ENCODE peak calls at places on chromosomes 7 and 10, in eight cellular contexts. Z, Y, D, K, I, A, N and S are unnamed samples.

GRCh38 chr10:3749597-3750351 is 35.2 kb downstream of the KLF6 start:
- DNase-seq in A (no peak), K (no peak), N (no peak), Z (no peak), Y (no peak), D (peak; percentile 75), I (no peak), S (no peak)

GRCh38 chr10:116880716-116881440 is 31.6 kb downstream of the ENO4 start:
- DNase-seq in N (no peak), I (no peak), Z (no peak), Y (no peak), A (no peak), D (no peak), K (no peak), S (no peak)

GRCh38 chr7:13912740-13913320 is 76.6 kb downstream of the ETV1 start:
- DNase-seq in K (no peak), N (no peak), D (no peak), Y (no peak), I (no peak), Z (no peak), A (no peak), S (no peak)

GRCh38 chr10:132788180-132788830 is 2.4 kb upstream of the NKX6-2 start:
- DNase-seq in I (no peak), Y (peak; percentile 18), N (peak; percentile 77), K (no peak), A (no peak), D (no peak), Z (no peak), S (peak; percentile 40)

GRCh38 chr10:69142983-69143382 is 19.0 kb downstream of the VPS26A start:
- DNase-seq in N (no peak), D (no peak), Z (no peak), Y (no peak), A (no peak), I (no peak), K (no peak), S (no peak)

GRCh38 chr7:28300488-28300887 is 111.8 kb upstream of the CREB5 start:
- DNase-seq in K (no peak), N (no peak), I (no peak), Z (no peak), A (no peak), D (no peak), Y (no peak), S (no peak)

GRCh38 chr10:6928531-6929080 is 348.5 kb upstream of the PRKCQ start:
- DNase-seq in A (no peak), K (no peak), Y (no peak), Z (no peak), D (no peak), N (no peak), I (no peak), S (no peak)

GRCh38 chr10:98676895-98677294 is 230.2 kb upstream of the HPS1 start:
- DNase-seq in Z (no peak), I (no peak), D (no peak), A (no peak), K (no peak), N (no peak), Y (no peak), S (no peak)

GRCh38 chr7:130990178-130990832 is 256.3 kb upstream of the KLF14 start:
- DNase-seq in Z (peak; percentile 55), Y (no peak), K (no peak), A (no peak), N (no peak), I (no peak), D (no peak), S (no peak)

GRCh38 chr7:71208881-71209280 is 76.9 kb downstream of the GALNT17 start:
- DNase-seq in Y (no peak), N (no peak), D (no peak), A (no peak), Z (no peak), K (no peak), I (no peak), S (no peak)

GRCh38 chr10:15842493-15843169 is 17.7 kb downstream of the MINDY3 start:
- DNase-seq in Z (no peak), I (no peak), N (no peak), A (no peak), Y (peak; percentile 1), K (no peak), D (no peak), S (no peak)

GRCh38 chr7:47601119-47601880 is 19.4 kb upstream of the TNS3 start:
- DNase-seq in N (no peak), Z (no peak), Y (peak; percentile 77), I (no peak), D (peak; percentile 84), K (no peak), A (no peak), S (no peak)

GRCh38 chr7:69434350-69434749 is 163.9 kb upstream of the AUTS2 start:
- DNase-seq in K (no peak), A (no peak), I (no peak), Z (no peak), Y (no peak), D (no peak), N (no peak), S (no peak)

GRCh38 chr10:3239066-3239919 is 66.7 kb upstream of the PITRM1 start:
- DNase-seq in N (peak; percentile 86), Z (peak; percentile 49), D (peak; percentile 80), A (peak; percentile 77), K (peak; percentile 66), I (peak; percentile 44), Y (peak; percentile 87), S (peak; percentile 71)

GRCh38 chr7:158043461-158044155 is 544.0 kb downstream of the PTPRN2 start:
- DNase-seq in A (no peak), D (no peak), K (no peak), Z (no peak), I (no peak), Y (no peak), N (no peak), S (no peak)

GRCh38 chr10:1377756-1378397 is 321.7 kb downstream of the WDR37 start:
- DNase-seq in K (no peak), Y (no peak), D (no peak), Z (no peak), N (peak; percentile 4), I (no peak), A (no peak), S (no peak)

GRCh38 chr7:26638140-26638539 is 226.2 kb downstream of the SKAP2 start:
- DNase-seq in A (no peak), Y (no peak), I (no peak), K (no peak), Z (no peak), N (no peak), D (no peak), S (no peak)

GRCh38 chr10:131830446-131831130 is 70.2 kb upstream of the PPP2R2D start:
- DNase-seq in K (no peak), A (no peak), Z (no peak), Y (no peak), N (no peak), D (no peak), I (no peak), S (no peak)

GRCh38 chr7:134886353-134887057 is 99.8 kb upstream of the AGBL3 start:
- DNase-seq in A (no peak), N (no peak), Y (peak; percentile 91), Z (no peak), K (no peak), I (no peak), D (peak; percentile 92), S (no peak)

GRCh38 chr7:103989785-103990775 is 622 bp upstream of the RELN start:
- DNase-seq in A (no peak), N (peak; percentile 68), Z (no peak), Y (peak; percentile 80), K (no peak), D (peak; percentile 48), I (no peak), S (peak; percentile 3)

GRCh38 chr10:132946311-132946710 is 3.9 kb upstream of the CFAP46 start:
- DNase-seq in N (no peak), K (no peak), D (no peak), I (no peak), Y (no peak), Z (no peak), A (no peak), S (no peak)

GRCh38 chr7:100400656-100401055 is 27.4 kb downstream of the PILRA start:
- DNase-seq in Y (peak; percentile 30), K (no peak), N (peak; percentile 61), I (no peak), A (no peak), Z (no peak), D (no peak), S (no peak)

GRCh38 chr7:157710396-157710795 is 373.6 kb downstream of the DNAJB6 start:
- DNase-seq in Z (no peak), D (no peak), A (no peak), I (no peak), N (no peak), Y (no peak), K (no peak), S (no peak)

GRCh38 chr10:108037061-108037460 is 872.6 kb upstream of the SORCS1 start:
- DNase-seq in N (no peak), K (no peak), Y (peak; percentile 64), I (no peak), Z (no peak), D (no peak), A (no peak), S (no peak)

GRCh38 chr7:115005942-115006341 is 84.0 kb downstream of the MDFIC start:
- DNase-seq in A (no peak), Z (no peak), D (no peak), Y (no peak), I (no peak), N (peak; percentile 36), K (no peak), S (no peak)

GRCh38 chr10:104308439-104308903 is 29.8 kb downstream of the ITPRIP start:
- DNase-seq in I (no peak), N (no peak), K (no peak), Y (no peak), Z (peak; percentile 38), D (no peak), A (no peak), S (no peak)

GRCh38 chr10:95478935-95479334 is 82.2 kb downstream of the SORBS1 start:
- DNase-seq in K (no peak), A (no peak), Y (peak; percentile 48), D (peak; percentile 9), N (no peak), Z (no peak), I (no peak), S (no peak)

GRCh38 chr10:110651044-110651958 is 7.2 kb downstream of the RBM20 start:
- DNase-seq in I (no peak), Y (no peak), K (no peak), Z (no peak), A (no peak), N (no peak), D (peak; percentile 40), S (no peak)